ENCODE peak calls at places on chromosomes 6 and 20, in six cellular contexts. O, W, S, L, B and V are unnamed samples.
A peak's percentile ranks its signal among the peaks of the same experiment; 100 is the strongest.

GRCh38 chr20:25600632-25601031 is 15.3 kb upstream of the NINL start:
- DNase-seq in B (peak; percentile 17), L (no peak), S (no peak), W (no peak), O (no peak), V (no peak)

GRCh38 chr20:59667131-59667530 is 62.8 kb downstream of the PHACTR3 start:
- DNase-seq in B (no peak), W (peak; percentile 46), L (no peak), O (no peak), S (no peak), V (no peak)

GRCh38 chr6:151494235-151494950 is 576 bp downstream of the CCDC170 start:
- DNase-seq in O (peak; percentile 43), W (no peak), B (peak; percentile 41), L (no peak), S (peak; percentile 33), V (no peak)

GRCh38 chr20:10381477-10381876 is 52.5 kb downstream of the MKKS start:
- DNase-seq in S (no peak), L (no peak), B (no peak), W (no peak), O (no peak), V (no peak)

GRCh38 chr20:46619445-46619844 is 31.8 kb downstream of the SLC13A3 start:
- DNase-seq in S (no peak), O (no peak), B (no peak), L (no peak), W (no peak), V (no peak)

GRCh38 chr20:6007094-6007528 is 46.7 kb downstream of the LRRN4 start:
- DNase-seq in B (peak; percentile 5), L (no peak), W (no peak), S (no peak), O (peak; percentile 44), V (no peak)

GRCh38 chr6:17962436-17963031 is 24.9 kb downstream of the KIF13A start:
- DNase-seq in S (peak; percentile 37), W (peak; percentile 73), B (peak; percentile 93), L (no peak), O (no peak), V (peak; percentile 92)

GRCh38 chr6:4074478-4075235 is 4.3 kb downstream of the FAM217A start:
- DNase-seq in W (no peak), B (no peak), S (no peak), L (no peak), O (peak; percentile 9), V (no peak)

GRCh38 chr6:4801491-4802118 is 25.4 kb downstream of the CDYL start:
- DNase-seq in B (no peak), S (no peak), L (no peak), O (no peak), W (no peak), V (no peak)

GRCh38 chr6:138289739-138290138 is 71.4 kb upstream of the PBOV1 start:
- DNase-seq in S (no peak), W (no peak), O (peak; percentile 28), B (no peak), L (no peak), V (no peak)

GRCh38 chr6:75412937-75413662 is 80.5 kb downstream of the FILIP1 start:
- DNase-seq in B (peak; percentile 94), S (no peak), W (no peak), O (no peak), L (no peak), V (no peak)

GRCh38 chr20:52622086-52622485 is 350.1 kb upstream of the TSHZ2 start:
- DNase-seq in B (no peak), L (no peak), W (no peak), S (no peak), O (no peak), V (no peak)

GRCh38 chr6:69116658-69117057 is 481.6 kb downstream of the ADGRB3 start:
- DNase-seq in W (no peak), S (no peak), O (no peak), L (no peak), B (no peak), V (no peak)

GRCh38 chr6:105902401-105903031 is 183.6 kb upstream of the PRDM1 start:
- DNase-seq in W (no peak), B (no peak), O (no peak), L (no peak), S (no peak), V (peak; percentile 73)

GRCh38 chr20:48689874-48690571 is 137.8 kb downstream of the PREX1 start:
- DNase-seq in L (no peak), B (no peak), O (no peak), S (no peak), W (no peak), V (no peak)

GRCh38 chr6:132798820-132799538 is 542 bp upstream of the SLC18B1 start:
- DNase-seq in W (peak; percentile 78), B (peak; percentile 72), O (peak; percentile 95), S (peak; percentile 88), L (peak; percentile 66), V (no peak)

GRCh38 chr6:105211831-105212230 is 32.0 kb upstream of the POPDC3 start:
- DNase-seq in L (no peak), B (peak; percentile 56), O (no peak), S (no peak), W (no peak), V (no peak)

GRCh38 chr20:10788877-10789276 is 115.1 kb upstream of the JAG1 start:
- DNase-seq in W (peak; percentile 69), B (no peak), L (no peak), O (no peak), S (no peak), V (no peak)

GRCh38 chr6:154297711-154298110 is 58.9 kb downstream of the IPCEF1 start:
- DNase-seq in S (no peak), B (no peak), W (no peak), O (no peak), L (no peak), V (no peak)

GRCh38 chr6:134117409-134117808 is 65.0 kb upstream of the SLC2A12 start:
- DNase-seq in S (no peak), B (no peak), W (no peak), L (no peak), O (no peak), V (no peak)

GRCh38 chr6:107679457-107679856 is 144.7 kb downstream of the SCML4 start:
- DNase-seq in L (no peak), S (no peak), B (peak; percentile 55), O (no peak), W (no peak), V (no peak)

GRCh38 chr6:123604067-123604466 is 32.7 kb downstream of the TRDN start:
- DNase-seq in O (no peak), S (no peak), W (no peak), B (no peak), L (no peak), V (no peak)

GRCh38 chr6:34791842-34792604 is at the start of gene BLTP3A:
- DNase-seq in O (peak; percentile 71), W (peak; percentile 59), B (peak; percentile 51), S (peak; percentile 65), L (peak; percentile 74), V (no peak)

GRCh38 chr6:40877362-40877761 is 161.7 kb downstream of the UNC5CL start:
- DNase-seq in W (no peak), O (no peak), L (no peak), B (no peak), S (no peak), V (no peak)

GRCh38 chr6:6942826-6943225 is 164.9 kb upstream of the RREB1 start:
- DNase-seq in L (peak; percentile 4), W (no peak), S (no peak), O (no peak), B (peak; percentile 21), V (peak; percentile 42)

GRCh38 chr6:49097116-49097515 is 365.9 kb downstream of the MMUT start:
- DNase-seq in L (no peak), W (no peak), S (no peak), O (no peak), B (no peak), V (no peak)

GRCh38 chr6:31042801-31043200 is 32.5 kb downstream of the MUC22 start:
- DNase-seq in O (peak; percentile 66), L (peak; percentile 13), S (peak; percentile 44), W (no peak), B (peak; percentile 60), V (no peak)

DNA sequence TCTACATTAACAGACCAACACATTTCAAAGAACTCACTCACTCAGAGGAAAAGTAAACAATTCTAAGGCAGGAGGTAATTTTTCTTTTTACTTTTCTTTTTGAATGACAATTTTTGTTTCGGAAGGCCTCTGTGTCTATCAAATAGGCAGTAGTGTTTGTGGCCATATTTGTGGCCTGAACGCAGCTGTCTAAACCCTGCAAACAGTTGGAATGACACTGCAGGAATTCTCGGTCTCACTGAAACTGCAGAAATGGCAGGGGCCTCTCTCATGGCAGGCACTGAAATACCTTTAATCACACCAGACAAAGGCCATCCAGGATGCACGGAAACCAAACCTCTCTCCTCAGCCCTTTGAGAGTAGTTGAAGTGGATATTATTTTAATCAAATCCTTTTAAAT is 30.4 kb downstream of the FYN start:
- DNase-seq in S (no peak), L (no peak), B (no peak), W (no peak), O (no peak), V (no peak)
- H3K27me3 ChIP-seq in S (no peaks in the 10 kb centered on the region), L (no peaks in the 10 kb centered on the region), B (no peaks in the 10 kb centered on the region), W (no peaks in the 10 kb centered on the region), O (no peaks in the 10 kb centered on the region), V (no peaks in the 10 kb centered on the region)

DNA sequence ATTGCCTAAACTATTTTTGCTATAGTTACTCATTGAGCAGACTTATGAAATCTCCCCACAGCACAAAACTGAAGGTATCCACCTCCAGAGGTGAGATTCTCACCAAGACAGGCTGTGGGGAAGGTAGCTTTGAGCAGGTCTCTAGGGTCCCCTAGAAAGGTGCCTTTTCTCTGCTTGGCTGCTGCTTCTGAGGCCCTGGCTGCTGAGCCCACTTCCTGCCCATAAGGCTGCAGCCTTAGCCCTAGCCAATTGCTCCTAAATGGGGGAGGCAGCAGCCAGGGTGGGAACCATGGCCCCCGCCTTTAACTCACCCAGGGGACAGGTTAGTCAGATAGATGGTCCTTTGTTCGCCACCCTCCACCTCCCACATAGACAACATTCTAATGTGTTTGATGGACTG is 3.6 kb downstream of the NT5E start:
- DNase-seq in W (no peak), B (no peak), S (no peak), O (no peak), L (no peak), V (no peak)
- H3K27me3 ChIP-seq in W (no peaks in the 10 kb centered on the region), B (no peaks in the 10 kb centered on the region), S (no peaks in the 10 kb centered on the region), O (no peaks in the 10 kb centered on the region), L (no peaks in the 10 kb centered on the region), V (no peaks in the 10 kb centered on the region)

DNA sequence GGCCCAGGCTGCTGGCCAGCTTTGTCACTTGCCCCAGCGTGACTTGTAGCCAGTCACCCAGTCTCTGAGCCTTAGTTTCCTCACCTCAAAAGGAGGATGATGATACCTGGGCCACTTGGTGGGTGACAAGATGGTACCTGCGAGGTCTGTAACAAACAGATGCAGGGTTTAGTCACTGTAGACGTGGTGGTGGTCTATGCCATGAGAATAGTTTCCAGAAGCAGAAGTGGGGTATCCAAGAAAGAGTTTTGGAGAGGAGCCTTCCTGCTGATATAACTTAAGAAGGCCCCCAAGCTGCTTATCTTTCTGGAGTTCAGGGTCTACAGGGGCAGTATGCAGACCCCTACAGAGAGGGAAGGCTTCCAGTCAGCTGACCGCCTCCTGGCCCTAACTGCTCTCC is 3.1 kb upstream of the FOXF2 start:
- DNase-seq in O (no peak), S (no peak), W (no peak), B (no peak), L (no peak), V (no peak)
- H3K27me3 ChIP-seq in O (peaks cover 34% of the 10 kb centered on the region), S (peaks cover 19% of the 10 kb centered on the region), W (peaks cover 32% of the 10 kb centered on the region), B (no peaks in the 10 kb centered on the region), L (peaks cover 26% of the 10 kb centered on the region), V (no peaks in the 10 kb centered on the region)

DNA sequence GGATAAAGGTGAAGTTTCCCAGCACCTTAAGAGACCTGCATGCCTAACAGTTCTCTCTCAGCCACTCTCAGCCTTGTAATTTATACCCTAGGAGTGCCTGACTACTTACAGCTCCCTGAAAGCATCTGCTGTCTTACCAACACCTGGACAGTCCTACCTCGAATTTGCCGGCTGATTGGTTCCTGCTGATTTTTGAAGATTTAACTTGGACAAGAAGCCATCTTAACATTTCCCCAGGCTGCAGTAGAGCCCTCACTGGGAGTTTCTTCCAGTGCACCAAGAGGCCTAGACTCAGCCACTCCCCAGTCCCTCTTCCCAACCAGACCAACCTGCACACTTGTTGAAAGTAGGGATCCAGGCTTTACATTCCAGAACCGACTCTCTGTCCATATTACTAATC is 174.5 kb downstream of the LINC00237 start:
- DNase-seq in O (no peak), B (no peak), L (no peak), S (no peak), W (no peak), V (no peak)
- H3K27me3 ChIP-seq in O (no peaks in the 10 kb centered on the region), B (no peaks in the 10 kb centered on the region), L (no peaks in the 10 kb centered on the region), S (no peaks in the 10 kb centered on the region), W (no peaks in the 10 kb centered on the region), V (no peaks in the 10 kb centered on the region)